ENCODE peak calls at places on chromosomes 4 and X, in ten cellular contexts. One of them, this sample, is unnamed.

GRCh38 chr4:105147226-105148151 is 813 bp downstream of the TET2 start:
- DNase-seq in activated naive CD8-positive, alpha-beta T cell treated with anti-CD3 and anti-CD28 coated beads for 36 hours: peak; percentile 4
- DNase-seq in AG10803: peak; percentile 25
- DNase-seq in neural crest cell: peak; percentile 31
- DNase-seq in head of caudate nucleus: peak; percentile 52
- DNase-seq in NCI-H1105 treated with DMSO at 0.1 percent for 48 hours: peak; percentile 61
- DNase-seq in neuronal stem cell: peak; percentile 42
- DNase-seq in NCI-H187: peak; percentile 14
- DNase-seq in globus pallidus: peak; percentile 71
- DNase-seq in endothelial cell: peak; percentile 29
- DNase-seq in this sample: peak; percentile 16

GRCh38 chrX:50813843-50814661 is at the start of gene SHROOM4:
- DNase-seq in activated naive CD8-positive, alpha-beta T cell treated with anti-CD3 and anti-CD28 coated beads for 36 hours: no peak
- DNase-seq in AG10803: peak; percentile 47
- DNase-seq in neural crest cell: peak; percentile 34
- DNase-seq in head of caudate nucleus: peak; percentile 70
- DNase-seq in NCI-H1105 treated with DMSO at 0.1 percent for 48 hours: peak; percentile 3
- DNase-seq in neuronal stem cell: peak; percentile 63
- DNase-seq in NCI-H187: no peak
- DNase-seq in globus pallidus: peak; percentile 85
- DNase-seq in endothelial cell: peak; percentile 52
- DNase-seq in this sample: no peak

GRCh38 chrX:72498782-72499181 is 73.9 kb downstream of the HDAC8 start:
- DNase-seq in activated naive CD8-positive, alpha-beta T cell treated with anti-CD3 and anti-CD28 coated beads for 36 hours: no peak
- DNase-seq in AG10803: no peak
- DNase-seq in neural crest cell: no peak
- DNase-seq in head of caudate nucleus: no peak
- DNase-seq in NCI-H1105 treated with DMSO at 0.1 percent for 48 hours: no peak
- DNase-seq in neuronal stem cell: no peak
- DNase-seq in NCI-H187: no peak
- DNase-seq in globus pallidus: no peak
- DNase-seq in endothelial cell: no peak
- DNase-seq in this sample: no peak

GRCh38 chr4:176646311-176646710 is 146.4 kb downstream of the VEGFC start:
- DNase-seq in activated naive CD8-positive, alpha-beta T cell treated with anti-CD3 and anti-CD28 coated beads for 36 hours: no peak
- DNase-seq in AG10803: no peak
- DNase-seq in neural crest cell: no peak
- DNase-seq in head of caudate nucleus: no peak
- DNase-seq in NCI-H1105 treated with DMSO at 0.1 percent for 48 hours: no peak
- DNase-seq in neuronal stem cell: no peak
- DNase-seq in NCI-H187: no peak
- DNase-seq in globus pallidus: no peak
- DNase-seq in endothelial cell: no peak
- DNase-seq in this sample: no peak

GRCh38 chrX:37302569-37302968 is 46.6 kb upstream of the PRRG1 start:
- DNase-seq in activated naive CD8-positive, alpha-beta T cell treated with anti-CD3 and anti-CD28 coated beads for 36 hours: no peak
- DNase-seq in AG10803: peak; percentile 23
- DNase-seq in neural crest cell: no peak
- DNase-seq in head of caudate nucleus: peak; percentile 35
- DNase-seq in NCI-H1105 treated with DMSO at 0.1 percent for 48 hours: no peak
- DNase-seq in neuronal stem cell: no peak
- DNase-seq in NCI-H187: no peak
- DNase-seq in globus pallidus: no peak
- DNase-seq in endothelial cell: peak; percentile 26
- DNase-seq in this sample: no peak

GRCh38 chr4:102772738-102773340 is 12.1 kb upstream of the MANBA start:
- DNase-seq in activated naive CD8-positive, alpha-beta T cell treated with anti-CD3 and anti-CD28 coated beads for 36 hours: no peak
- DNase-seq in AG10803: no peak
- DNase-seq in neural crest cell: no peak
- DNase-seq in head of caudate nucleus: no peak
- DNase-seq in NCI-H1105 treated with DMSO at 0.1 percent for 48 hours: no peak
- DNase-seq in neuronal stem cell: no peak
- DNase-seq in NCI-H187: no peak
- DNase-seq in globus pallidus: no peak
- DNase-seq in endothelial cell: no peak
- DNase-seq in this sample: no peak

GRCh38 chrX:33721927-33722326 is 410.2 kb downstream of the FAM47A start:
- DNase-seq in activated naive CD8-positive, alpha-beta T cell treated with anti-CD3 and anti-CD28 coated beads for 36 hours: no peak
- DNase-seq in AG10803: no peak
- DNase-seq in neural crest cell: no peak
- DNase-seq in head of caudate nucleus: no peak
- DNase-seq in NCI-H1105 treated with DMSO at 0.1 percent for 48 hours: no peak
- DNase-seq in neuronal stem cell: no peak
- DNase-seq in NCI-H187: no peak
- DNase-seq in globus pallidus: no peak
- DNase-seq in endothelial cell: no peak
- DNase-seq in this sample: no peak

GRCh38 chr4:1592179-1593037 is 91.7 kb downstream of the FAM53A start:
- DNase-seq in activated naive CD8-positive, alpha-beta T cell treated with anti-CD3 and anti-CD28 coated beads for 36 hours: no peak
- DNase-seq in AG10803: no peak
- DNase-seq in neural crest cell: no peak
- DNase-seq in head of caudate nucleus: no peak
- DNase-seq in NCI-H1105 treated with DMSO at 0.1 percent for 48 hours: no peak
- DNase-seq in neuronal stem cell: no peak
- DNase-seq in NCI-H187: no peak
- DNase-seq in globus pallidus: no peak
- DNase-seq in endothelial cell: no peak
- DNase-seq in this sample: no peak

GRCh38 chr4:81470456-81471327 is 1.0 kb downstream of the RASGEF1B start:
- DNase-seq in activated naive CD8-positive, alpha-beta T cell treated with anti-CD3 and anti-CD28 coated beads for 36 hours: peak; percentile 44
- DNase-seq in AG10803: no peak
- DNase-seq in neural crest cell: no peak
- DNase-seq in head of caudate nucleus: peak; percentile 66
- DNase-seq in NCI-H1105 treated with DMSO at 0.1 percent for 48 hours: peak; percentile 34
- DNase-seq in neuronal stem cell: no peak
- DNase-seq in NCI-H187: peak; percentile 87
- DNase-seq in globus pallidus: peak; percentile 76
- DNase-seq in endothelial cell: peak; percentile 25
- DNase-seq in this sample: peak; percentile 6

GRCh38 chr4:150261571-150261970 is 183.3 kb downstream of the DCLK2 start:
- DNase-seq in activated naive CD8-positive, alpha-beta T cell treated with anti-CD3 and anti-CD28 coated beads for 36 hours: no peak
- DNase-seq in AG10803: peak; percentile 49
- DNase-seq in neural crest cell: no peak
- DNase-seq in head of caudate nucleus: no peak
- DNase-seq in NCI-H1105 treated with DMSO at 0.1 percent for 48 hours: no peak
- DNase-seq in neuronal stem cell: no peak
- DNase-seq in NCI-H187: no peak
- DNase-seq in globus pallidus: no peak
- DNase-seq in endothelial cell: no peak
- DNase-seq in this sample: no peak

GRCh38 chr4:8608714-8609391 is 16.3 kb downstream of the CPZ start:
- DNase-seq in activated naive CD8-positive, alpha-beta T cell treated with anti-CD3 and anti-CD28 coated beads for 36 hours: no peak
- DNase-seq in AG10803: no peak
- DNase-seq in neural crest cell: no peak
- DNase-seq in head of caudate nucleus: no peak
- DNase-seq in NCI-H1105 treated with DMSO at 0.1 percent for 48 hours: no peak
- DNase-seq in neuronal stem cell: no peak
- DNase-seq in NCI-H187: no peak
- DNase-seq in globus pallidus: no peak
- DNase-seq in endothelial cell: no peak
- DNase-seq in this sample: no peak

GRCh38 chr4:143185253-143186107 is 763 bp downstream of the USP38 start:
- DNase-seq in activated naive CD8-positive, alpha-beta T cell treated with anti-CD3 and anti-CD28 coated beads for 36 hours: peak; percentile 24
- DNase-seq in AG10803: peak; percentile 17
- DNase-seq in neural crest cell: peak; percentile 2
- DNase-seq in head of caudate nucleus: peak; percentile 20
- DNase-seq in NCI-H1105 treated with DMSO at 0.1 percent for 48 hours: no peak
- DNase-seq in neuronal stem cell: peak; percentile 23
- DNase-seq in NCI-H187: peak; percentile 28
- DNase-seq in globus pallidus: no peak
- DNase-seq in endothelial cell: no peak
- DNase-seq in this sample: no peak

GRCh38 chrX:13293700-13294099 is 26.2 kb downstream of the ATXN3L start:
- DNase-seq in activated naive CD8-positive, alpha-beta T cell treated with anti-CD3 and anti-CD28 coated beads for 36 hours: no peak
- DNase-seq in AG10803: no peak
- DNase-seq in neural crest cell: no peak
- DNase-seq in head of caudate nucleus: no peak
- DNase-seq in NCI-H1105 treated with DMSO at 0.1 percent for 48 hours: peak; percentile 96
- DNase-seq in neuronal stem cell: no peak
- DNase-seq in NCI-H187: no peak
- DNase-seq in globus pallidus: no peak
- DNase-seq in endothelial cell: no peak
- DNase-seq in this sample: no peak

GRCh38 chr4:184019084-184019483 is 114.0 kb downstream of the STOX2 start:
- DNase-seq in activated naive CD8-positive, alpha-beta T cell treated with anti-CD3 and anti-CD28 coated beads for 36 hours: no peak
- DNase-seq in AG10803: peak; percentile 26
- DNase-seq in neural crest cell: no peak
- DNase-seq in head of caudate nucleus: no peak
- DNase-seq in NCI-H1105 treated with DMSO at 0.1 percent for 48 hours: no peak
- DNase-seq in neuronal stem cell: no peak
- DNase-seq in NCI-H187: no peak
- DNase-seq in globus pallidus: no peak
- DNase-seq in endothelial cell: no peak
- DNase-seq in this sample: no peak

GRCh38 chrX:125998432-125998831 is 167.7 kb downstream of the DCAF12L2 start:
- DNase-seq in activated naive CD8-positive, alpha-beta T cell treated with anti-CD3 and anti-CD28 coated beads for 36 hours: no peak
- DNase-seq in AG10803: no peak
- DNase-seq in neural crest cell: no peak
- DNase-seq in head of caudate nucleus: no peak
- DNase-seq in NCI-H1105 treated with DMSO at 0.1 percent for 48 hours: peak; percentile 25
- DNase-seq in neuronal stem cell: no peak
- DNase-seq in NCI-H187: no peak
- DNase-seq in globus pallidus: peak; percentile 11
- DNase-seq in endothelial cell: peak; percentile 4
- DNase-seq in this sample: no peak

GRCh38 chr4:138241281-138242075 is 671 bp downstream of the SLC7A11 start:
- DNase-seq in activated naive CD8-positive, alpha-beta T cell treated with anti-CD3 and anti-CD28 coated beads for 36 hours: peak; percentile 6
- DNase-seq in AG10803: peak; percentile 78
- DNase-seq in neural crest cell: no peak
- DNase-seq in head of caudate nucleus: no peak
- DNase-seq in NCI-H1105 treated with DMSO at 0.1 percent for 48 hours: no peak
- DNase-seq in neuronal stem cell: no peak
- DNase-seq in NCI-H187: no peak
- DNase-seq in globus pallidus: peak; percentile 31
- DNase-seq in endothelial cell: no peak
- DNase-seq in this sample: no peak

This sample was measured in cerebellum.